ENCODE peak calls at places on chromosomes 6 and 20, in six cellular contexts. D is GM23338, B is uterus, P is glutamatergic neuron, R is B cell, L is heart left ventricle. C is an unnamed sample.

GRCh38 chr6:39496951-39497350 is 174.4 kb upstream of the KCNK16 start:
- DNase-seq in D (no peak), B (peak; percentile 54), P (no peak), R (no peak), L (peak; percentile 60), C (peak; percentile 85)

GRCh38 chr6:20907486-20908071 is 373.3 kb downstream of the CDKAL1 start:
- DNase-seq in D (peak; percentile 60), B (no peak), P (no peak), R (no peak), L (no peak), C (no peak)

GRCh38 chr6:111461860-111462259 is 21.2 kb downstream of the REV3L start:
- DNase-seq in D (no peak), B (no peak), P (no peak), R (no peak), L (no peak), C (no peak)

GRCh38 chr6:160007581-160007980 is 38.7 kb downstream of the IGF2R start:
- DNase-seq in D (no peak), B (no peak), P (no peak), R (no peak), L (no peak), C (no peak)

GRCh38 chr6:99308788-99309187 is 40.7 kb downstream of the FAXC start:
- DNase-seq in D (no peak), B (no peak), P (no peak), R (no peak), L (no peak), C (no peak)

GRCh38 chr6:149965191-149966020 is 1.7 kb downstream of the ULBP1 start:
- DNase-seq in D (peak; percentile 60), B (no peak), P (peak; percentile 57), R (peak; percentile 56), L (no peak), C (no peak)

GRCh38 chr20:20003088-20003954 is 13.8 kb upstream of the NAA20 start:
- DNase-seq in D (no peak), B (peak; percentile 83), P (no peak), R (no peak), L (peak; percentile 56), C (peak; percentile 76)

GRCh38 chr20:16615199-16615598 is 42.0 kb upstream of the KIF16B start:
- DNase-seq in D (peak; percentile 5), B (no peak), P (no peak), R (no peak), L (no peak), C (no peak)

DNA sequence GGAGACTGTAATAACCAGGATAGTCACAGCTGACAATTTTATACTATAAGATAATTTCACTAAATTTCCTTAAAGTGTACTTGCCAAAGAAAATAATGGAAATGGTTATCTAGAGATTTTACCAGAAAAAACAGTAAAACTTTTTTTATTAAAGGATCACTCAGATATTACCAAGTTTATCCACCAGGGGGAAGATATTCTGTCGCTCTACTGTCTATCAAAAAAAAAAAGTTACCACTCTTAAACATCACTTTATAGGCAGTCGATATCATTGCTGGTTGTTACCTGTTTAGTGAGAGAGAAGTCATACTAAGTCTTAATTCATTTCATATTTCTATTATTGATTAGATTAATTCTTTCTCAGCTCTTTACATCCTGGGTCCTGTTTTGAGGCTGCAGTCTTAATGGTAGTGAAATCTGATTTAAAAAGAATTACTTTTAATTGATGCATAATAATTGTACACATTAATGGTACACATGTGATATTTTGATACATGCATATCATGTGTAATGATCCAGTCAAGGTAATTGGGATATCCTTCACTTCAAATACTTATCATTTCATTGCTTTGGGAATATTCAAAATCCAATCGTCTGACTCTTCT is 18.9 kb downstream of the L3MBTL3 start:
- DNase-seq in D (peak; percentile 27), B (no peak), P (no peak), R (no peak), L (no peak), C (no peak)
- TF ChIP-seq CTCF in D (peak; percentile 67), B (peak; percentile 11), P (peak; percentile 82), R (peak; percentile 79), L (peak; percentile 46), C (peak; percentile 16)

DNA sequence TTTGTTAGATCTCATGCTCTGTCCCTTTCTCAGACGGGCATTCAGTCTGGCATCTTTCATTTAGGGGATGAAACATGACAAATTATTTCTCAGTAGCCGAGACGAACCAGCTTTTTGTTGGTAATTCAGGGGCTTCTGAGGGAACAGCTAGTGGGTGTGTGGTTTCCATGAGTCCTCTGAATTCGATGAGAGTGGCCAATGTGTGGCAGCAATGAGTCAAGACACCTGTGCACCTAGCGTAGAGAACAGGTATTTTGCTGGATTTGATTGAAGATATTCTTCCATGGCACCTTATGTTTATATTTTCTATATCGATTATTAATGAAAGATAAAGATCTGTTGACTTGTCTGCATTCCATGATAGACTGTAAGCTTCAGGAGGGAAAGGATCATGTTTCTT is 696.9 kb downstream of the DHX35 start:
- DNase-seq in D (peak; percentile 12), B (no peak), P (no peak), R (no peak), L (no peak), C (no peak)
- TF ChIP-seq CTCF in D (peak; percentile 8), B (no peak), P (no peak), R (no peak), L (no peak), C (no peak)

DNA sequence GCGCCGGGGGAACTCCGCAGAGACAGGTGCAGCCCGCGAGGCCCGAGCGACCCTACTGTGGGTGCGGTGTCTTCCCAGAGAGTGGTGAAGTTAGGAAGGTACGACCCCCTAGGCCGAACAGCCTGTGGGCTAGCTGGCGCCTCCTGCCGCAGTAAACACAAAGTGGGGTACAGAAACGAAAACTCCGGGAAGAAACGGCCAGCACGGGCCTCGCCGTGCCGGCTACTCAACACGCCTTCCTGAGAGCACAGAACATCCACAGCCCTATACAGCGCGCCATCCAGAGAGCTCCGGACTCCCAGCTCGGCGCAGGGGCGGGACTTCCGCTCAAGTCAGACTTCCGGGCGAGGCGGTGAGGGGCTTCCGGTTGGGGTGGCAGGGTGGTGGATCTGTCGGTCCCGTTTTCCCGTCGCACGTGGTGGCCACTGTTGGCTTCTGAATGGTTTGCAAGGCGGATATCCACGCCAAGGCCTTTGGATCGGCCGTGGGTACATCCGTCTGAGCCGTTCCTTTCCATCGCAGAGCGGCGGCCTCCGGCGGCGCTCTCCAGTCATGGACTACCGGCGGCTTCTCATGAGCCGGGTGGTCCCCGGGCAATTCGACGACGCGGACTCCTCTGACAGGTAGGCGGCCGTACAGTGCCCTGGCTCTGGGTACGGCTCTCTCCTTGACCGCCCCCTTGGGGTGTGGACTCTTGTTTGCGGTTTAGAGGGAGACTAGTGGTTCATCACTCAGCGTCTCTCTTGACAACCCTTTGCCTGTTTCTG is at the start of the genes CAGE1 and RIOK1:
- DNase-seq in D (peak; percentile 97), B (peak; percentile 92), P (peak; percentile 97), R (peak; percentile 86), L (peak; percentile 97), C (peak; percentile 95)
- TF ChIP-seq CTCF in D (peak; percentile 31), B (peak; percentile 9), P (peak; percentile 18), R (no peak), L (peak; percentile 13), C (peak; percentile 11)

GRCh38 chr20:32995802-32996201 is 8.4 kb downstream of the SUN5 start:
- DNase-seq in D (peak; percentile 35), B (no peak), P (no peak), R (no peak), L (no peak), C (no peak)
- TF ChIP-seq CTCF in D (peak; percentile 53), B (no peak), P (no peak), R (no peak), L (no peak), C (no peak)